ENCODE peak calls at places on chromosome 20, in five cellular contexts. C is Calu3, R is cardiac fibroblast, J is prostate gland, I is endothelial cell. D is an unnamed sample.

GRCh38 chr20:8388146-8388545 is 256.1 kb downstream of the PLCB1 start:
- DNase-seq in C (no peak), R (peak), J (no peak), I (no peak), D (peak)

GRCh38 chr20:47781631-47782030 is 3.6 kb downstream of the SULF2 start:
- DNase-seq in C (no peak), R (no peak), J (no peak), I (no peak), D (no peak)

GRCh38 chr20:63132131-63132714 is 83.7 kb downstream of the YTHDF1 start:
- DNase-seq in C (no peak), R (no peak), J (no peak), I (no peak), D (no peak)

GRCh38 chr20:15440249-15440820 is 1102.9 kb upstream of the FLRT3 start:
- DNase-seq in C (no peak), R (no peak), J (no peak), I (no peak), D (no peak)

GRCh38 chr20:34859826-34860545 is 12.7 kb downstream of the GGT7 start:
- DNase-seq in C (no peak), R (no peak), J (no peak), I (no peak), D (no peak)

GRCh38 chr20:36264426-36265246 is 28.4 kb downstream of the AAR2 start:
- DNase-seq in C (no peak), R (no peak), J (no peak), I (no peak), D (no peak)

GRCh38 chr20:47810116-47810672 is 24.9 kb upstream of the SULF2 start:
- DNase-seq in C (no peak), R (no peak), J (no peak), I (no peak), D (no peak)

GRCh38 chr20:63494084-63494419 is 4.8 kb downstream of the EEF1A2 start:
- DNase-seq in C (no peak), R (no peak), J (no peak), I (no peak), D (no peak)

GRCh38 chr20:16712541-16712947 is 17.3 kb upstream of the SNRPB2 start:
- DNase-seq in C (no peak), R (no peak), J (no peak), I (no peak), D (no peak)

GRCh38 chr20:31712112-31712553 is 10.5 kb downstream of the BCL2L1 start:
- DNase-seq in C (peak), R (peak), J (peak), I (no peak), D (no peak)

GRCh38 chr20:48921883-48922867 is 664 bp downstream of the ARFGEF2 start:
- DNase-seq in C (peak), R (peak), J (peak), I (no peak), D (peak)

GRCh38 chr20:36971103-36971502 is 19.6 kb upstream of the SAMHD1 start:
- DNase-seq in C (no peak), R (no peak), J (no peak), I (no peak), D (no peak)

GRCh38 chr20:4158466-4159050 is 143.2 kb upstream of the RNF24 start:
- DNase-seq in C (no peak), R (no peak), J (no peak), I (no peak), D (no peak)

GRCh38 chr20:57383447-57384347 is 7.5 kb upstream of the RBM38 start:
- DNase-seq in C (no peak), R (no peak), J (no peak), I (no peak), D (no peak)

GRCh38 chr20:46348972-46349741 is 40.9 kb upstream of the CDH22 start:
- DNase-seq in C (peak), R (peak), J (peak), I (peak), D (peak)

GRCh38 chr20:53707341-53708102 is 113.9 kb upstream of the ZNF217 start:
- DNase-seq in C (no peak), R (peak), J (no peak), I (no peak), D (peak)

GRCh38 chr20:4519530-4519929 is 202.2 kb upstream of the PRND start:
- DNase-seq in C (peak), R (peak), J (no peak), I (peak), D (no peak)

GRCh38 chr20:62120990-62121775 is 1.1 kb upstream of the LSM14B start:
- DNase-seq in C (no peak), R (peak), J (peak), I (no peak), D (peak)

GRCh38 chr20:2403291-2404052 is 22.8 kb downstream of the TGM6 start:
- DNase-seq in C (no peak), R (no peak), J (no peak), I (no peak), D (no peak)

GRCh38 chr20:2399390-2399789 is 18.7 kb downstream of the TGM6 start:
- DNase-seq in C (no peak), R (no peak), J (no peak), I (no peak), D (no peak)

GRCh38 chr20:2400290-2400689 is 19.6 kb downstream of the TGM6 start:
- DNase-seq in C (no peak), R (no peak), J (no peak), I (no peak), D (no peak)

GRCh38 chr20:2401527-2401926 is 20.8 kb downstream of the TGM6 start:
- DNase-seq in C (no peak), R (no peak), J (no peak), I (no peak), D (no peak)

DNA sequence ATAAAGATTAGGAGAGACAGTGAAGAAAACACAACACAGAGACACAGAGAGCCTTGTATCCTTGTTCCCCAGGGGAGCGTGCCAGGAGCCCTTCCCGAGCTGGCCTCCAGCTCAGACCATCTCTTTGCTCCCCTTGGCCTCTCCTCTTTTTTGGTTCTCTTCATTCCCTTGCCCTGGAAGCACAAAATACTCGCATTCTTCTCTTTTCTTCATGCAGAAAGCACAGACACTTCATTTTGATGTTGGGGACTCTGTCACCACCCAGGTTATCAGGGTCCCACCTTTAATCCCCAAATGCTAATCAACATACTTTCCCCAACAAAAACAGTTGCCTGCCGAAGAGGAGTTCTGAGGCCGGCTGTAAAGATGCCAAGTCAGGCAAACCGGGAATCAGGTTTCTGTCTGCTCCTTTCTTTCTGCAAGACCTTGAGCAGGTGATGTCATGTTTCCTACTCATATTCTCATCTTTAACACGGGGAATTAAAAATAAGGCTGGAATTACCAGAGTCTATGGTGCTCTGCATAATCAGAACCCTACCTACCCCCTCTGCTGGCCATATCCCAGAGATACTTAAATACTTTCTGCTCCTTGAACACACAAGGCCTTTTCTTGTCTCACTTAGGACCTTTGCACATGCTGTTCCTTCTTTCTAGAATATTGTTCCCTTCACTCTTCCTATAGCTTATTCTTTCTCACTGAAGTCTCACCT is 21.7 kb downstream of the TGM6 start:
- DNase-seq in C (peak), R (peak), J (no peak), I (no peak), D (peak)
- TF ChIP-seq CTCF in C (no peak), R (peak), J (no peak), I (peak), D (peak)

GRCh38 chr20:10828221-10828620 is 154.4 kb upstream of the JAG1 start:
- DNase-seq in C (no peak), R (no peak), J (no peak), I (no peak), D (no peak)

GRCh38 chr20:10823585-10823984 is 149.8 kb upstream of the JAG1 start:
- DNase-seq in C (no peak), R (no peak), J (no peak), I (no peak), D (no peak)
- TF ChIP-seq CTCF in C (no peak), R (no peak), J (no peak), I (no peak), D (no peak)

GRCh38 chr20:50569864-50570836 is 60.0 kb downstream of the PTPN1 start:
- DNase-seq in C (no peak), R (peak), J (no peak), I (peak), D (no peak)
- TF ChIP-seq CTCF in C (no peak), R (peak), J (no peak), I (no peak), D (peak)

GRCh38 chr20:40111282-40111681 is 577.8 kb downstream of the MAFB start:
- DNase-seq in C (no peak), R (no peak), J (no peak), I (no peak), D (no peak)

GRCh38 chr20:40108321-40108720 is 580.7 kb downstream of the MAFB start:
- DNase-seq in C (no peak), R (no peak), J (no peak), I (no peak), D (no peak)

GRCh38 chr20:40110241-40110910 is 578.7 kb downstream of the MAFB start:
- DNase-seq in C (no peak), R (no peak), J (no peak), I (no peak), D (no peak)
- TF ChIP-seq CTCF in C (no peak), R (no peak), J (no peak), I (no peak), D (no peak)

GRCh38 chr20:20549699-20550098 is 162.7 kb downstream of the RALGAPA2 start:
- DNase-seq in C (peak), R (peak), J (no peak), I (no peak), D (peak)
- TF ChIP-seq CTCF in C (no peak), R (no peak), J (no peak), I (no peak), D (no peak)

GRCh38 chr20:17875981-17876385 is 92.6 kb downstream of the SNX5 start:
- DNase-seq in C (no peak), R (no peak), J (no peak), I (no peak), D (no peak)

GRCh38 chr20:17881741-17882064 is 86.9 kb downstream of the SNX5 start:
- DNase-seq in C (no peak), R (no peak), J (no peak), I (no peak), D (no peak)

GRCh38 chr20:17878069-17878911 is 90.3 kb downstream of the SNX5 start:
- DNase-seq in C (no peak), R (no peak), J (no peak), I (no peak), D (no peak)

GRCh38 chr20:17882065-17882833 is 86.3 kb downstream of the SNX5 start:
- DNase-seq in C (no peak), R (no peak), J (no peak), I (no peak), D (no peak)

GRCh38 chr20:17878912-17879602 is 89.5 kb downstream of the SNX5 start:
- DNase-seq in C (no peak), R (no peak), J (no peak), I (no peak), D (no peak)
- TF ChIP-seq CTCF in C (no peak), R (no peak), J (no peak), I (no peak), D (peak)

DNA sequence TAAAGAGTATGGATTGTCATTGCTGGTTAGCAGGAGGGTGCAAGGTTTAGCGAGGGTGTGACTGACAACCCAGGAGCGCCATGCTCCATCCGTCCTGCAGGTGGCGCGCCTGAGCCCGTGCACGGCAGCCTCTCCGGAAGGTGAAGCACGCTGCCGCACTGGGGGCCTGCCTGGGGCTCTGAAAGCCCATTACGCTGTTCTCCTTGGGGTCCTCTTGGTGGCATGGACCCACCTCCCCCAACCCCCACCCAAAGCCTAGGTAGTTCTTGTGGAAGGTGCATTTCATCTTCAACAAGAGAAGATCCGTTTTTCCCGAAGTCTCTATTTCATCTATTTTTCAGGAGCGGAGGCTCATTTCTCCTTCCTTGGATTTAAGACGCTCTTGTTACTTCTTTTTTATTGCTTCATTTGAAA is 197.4 kb upstream of the KCNG1 start:
- DNase-seq in C (peak), R (peak), J (no peak), I (peak), D (no peak)
- TF ChIP-seq CTCF in C (peak), R (peak), J (peak), I (peak), D (peak)

DNA sequence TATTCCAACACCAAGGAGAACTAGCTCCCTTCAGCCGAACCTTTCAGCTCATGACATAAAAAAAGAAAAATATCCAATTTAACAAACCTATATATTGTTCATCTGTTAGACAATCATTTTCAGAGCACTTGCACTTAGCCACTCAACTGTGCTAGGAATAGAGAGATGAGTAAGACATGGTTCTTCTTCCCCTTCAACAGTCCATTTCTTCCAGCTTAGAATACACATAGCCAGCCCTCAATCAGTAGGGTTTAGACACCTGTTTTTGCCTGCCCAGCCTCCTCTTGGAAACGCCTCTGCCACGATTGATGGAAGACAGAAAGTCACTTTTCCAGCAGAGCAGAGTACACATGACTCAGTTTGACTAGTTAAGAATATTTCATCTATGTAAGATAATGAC is 21.8 kb downstream of the ADNP start:
- DNase-seq in C (no peak), R (no peak), J (no peak), I (no peak), D (no peak)
- TF ChIP-seq CTCF in C (no peak), R (no peak), J (no peak), I (no peak), D (no peak)

GRCh38 chr20:13898012-13898612 is 92.3 kb downstream of the SEL1L2 start:
- DNase-seq in C (peak), R (no peak), J (no peak), I (no peak), D (no peak)
- TF ChIP-seq CTCF in C (peak), R (no peak), J (no peak), I (no peak), D (peak)

GRCh38 chr20:43988867-43989266 is 74.2 kb downstream of the TOX2 start:
- DNase-seq in C (no peak), R (peak), J (no peak), I (no peak), D (peak)
- TF ChIP-seq CTCF in C (no peak), R (no peak), J (no peak), I (no peak), D (peak)